ENCODE peak calls at places on chromosome 11, in nine cellular contexts. B is HCT116; E is kidney; K is cardiac muscle cell; Q is uterus; M is adipocyte; C is hepatocyte; V is CD4-positive, CD25-positive, alpha-beta regulatory T cell; O is heart left ventricle. U is an unnamed sample. For H3K4me1, the result is how much of the 10 kb centered on the place peaks cover.

GRCh38 chr11:64000026-64000739 is 13.9 kb downstream of the OTUB1 start:
- DNase-seq in B (no peak), E (peak), K (peak), Q (peak), M (peak), C (peak), V (peak), O (peak), U (no peak)

GRCh38 chr11:120717042-120717441 is 205.5 kb downstream of the GRIK4 start:
- DNase-seq in B (no peak), E (no peak), K (no peak), Q (no peak), M (no peak), C (no peak), V (no peak), O (no peak), U (no peak)

GRCh38 chr11:45282070-45282469 is 4.1 kb downstream of the SYT13 start:
- DNase-seq in B (no peak), E (no peak), K (peak), Q (no peak), M (no peak), C (peak), V (no peak), O (no peak), U (no peak)

GRCh38 chr11:101707477-101707876 is 123.7 kb upstream of the TRPC6 start:
- DNase-seq in B (no peak), E (no peak), K (no peak), Q (no peak), M (peak), C (no peak), V (no peak), O (no peak), U (peak)

GRCh38 chr11:46360878-46361277 is 13.6 kb downstream of the DGKZ start:
- DNase-seq in B (no peak), E (no peak), K (no peak), Q (no peak), M (no peak), C (no peak), V (peak), O (no peak), U (no peak)

GRCh38 chr11:111395081-111395480 is 16.0 kb upstream of the POU2AF1 start:
- DNase-seq in B (no peak), E (no peak), K (no peak), Q (no peak), M (no peak), C (no peak), V (no peak), O (no peak), U (no peak)

GRCh38 chr11:70713988-70714665 is 315.8 kb downstream of the CTTN start:
- DNase-seq in B (no peak), E (peak), K (peak), Q (no peak), M (no peak), C (no peak), V (no peak), O (no peak), U (no peak)

GRCh38 chr11:38138972-38139371 is 1540.9 kb upstream of the RAG2 start:
- DNase-seq in B (no peak), E (no peak), K (no peak), Q (no peak), M (no peak), C (no peak), V (no peak), O (no peak), U (no peak)

GRCh38 chr11:28089378-28089777 is 18.6 kb downstream of the KIF18A start:
- DNase-seq in B (no peak), E (no peak), K (no peak), Q (no peak), M (no peak), C (no peak), V (no peak), O (no peak), U (no peak)

GRCh38 chr11:110939471-110939870 is 227.2 kb upstream of the ARHGAP20 start:
- DNase-seq in B (no peak), E (no peak), K (no peak), Q (no peak), M (peak), C (no peak), V (no peak), O (no peak), U (no peak)

GRCh38 chr11:66543263-66544107 is 2.4 kb downstream of the ZDHHC24 start:
- DNase-seq in B (no peak), E (peak), K (no peak), Q (peak), M (peak), C (peak), V (peak), O (peak), U (peak)

GRCh38 chr11:68928108-68928429 is 24.4 kb downstream of the IGHMBP2 start:
- DNase-seq in B (no peak), E (no peak), K (no peak), Q (no peak), M (no peak), C (no peak), V (no peak), O (no peak), U (no peak)

GRCh38 chr11:8959546-8960166 is 4.6 kb downstream of the TMEM9B start:
- DNase-seq in B (peak), E (no peak), K (peak), Q (no peak), M (peak), C (peak), V (peak), O (peak), U (peak)

GRCh38 chr11:77100166-77101042 is 2.2 kb upstream of the OMP start:
- DNase-seq in B (no peak), E (peak), K (no peak), Q (no peak), M (no peak), C (no peak), V (no peak), O (no peak), U (no peak)

GRCh38 chr11:66008095-66008467 is 3.7 kb upstream of the CST6 start:
- DNase-seq in B (no peak), E (no peak), K (no peak), Q (no peak), M (no peak), C (no peak), V (no peak), O (no peak), U (no peak)

GRCh38 chr11:17822021-17822781 is 87.6 kb downstream of the KCNC1 start:
- DNase-seq in B (no peak), E (no peak), K (no peak), Q (no peak), M (peak), C (peak), V (no peak), O (no peak), U (no peak)

GRCh38 chr11:31974737-31975136 is 116.1 kb upstream of the RCN1 start:
- DNase-seq in B (peak), E (no peak), K (no peak), Q (no peak), M (peak), C (no peak), V (no peak), O (no peak), U (no peak)

GRCh38 chr11:44622721-44623258 is 57.3 kb downstream of the CD82 start:
- DNase-seq in B (no peak), E (no peak), K (no peak), Q (peak), M (no peak), C (peak), V (no peak), O (no peak), U (peak)

GRCh38 chr11:116787786-116788486 is at the start of gene ZPR1:
- DNase-seq in B (peak), E (peak), K (peak), Q (peak), M (peak), C (peak), V (peak), O (peak), U (peak)

GRCh38 chr11:94597896-94598295 is 30.7 kb downstream of the PIWIL4 start:
- DNase-seq in B (no peak), E (no peak), K (no peak), Q (no peak), M (peak), C (no peak), V (no peak), O (no peak), U (no peak)

GRCh38 chr11:57904369-57904768 is 119.3 kb upstream of the OR9Q1 start:
- DNase-seq in B (no peak), E (no peak), K (no peak), Q (no peak), M (no peak), C (no peak), V (no peak), O (no peak), U (no peak)
- H3K4me3 ChIP-seq in B (no peak), E (peak), K (no peak), Q (no peak), M (no peak), C (no peak), V (no peak), O (no peak), U (no peak)

GRCh38 chr11:72739240-72740059 is 12.8 kb downstream of the ARAP1 start:
- DNase-seq in B (no peak), E (peak), K (no peak), Q (no peak), M (no peak), C (no peak), V (no peak), O (no peak), U (no peak)
- H3K4me1 ChIP-seq in B (half or more), E (under half), K (half or more), Q (under half), M (under half), C (under half), V (half or more), O (under half), U (under half)

DNA sequence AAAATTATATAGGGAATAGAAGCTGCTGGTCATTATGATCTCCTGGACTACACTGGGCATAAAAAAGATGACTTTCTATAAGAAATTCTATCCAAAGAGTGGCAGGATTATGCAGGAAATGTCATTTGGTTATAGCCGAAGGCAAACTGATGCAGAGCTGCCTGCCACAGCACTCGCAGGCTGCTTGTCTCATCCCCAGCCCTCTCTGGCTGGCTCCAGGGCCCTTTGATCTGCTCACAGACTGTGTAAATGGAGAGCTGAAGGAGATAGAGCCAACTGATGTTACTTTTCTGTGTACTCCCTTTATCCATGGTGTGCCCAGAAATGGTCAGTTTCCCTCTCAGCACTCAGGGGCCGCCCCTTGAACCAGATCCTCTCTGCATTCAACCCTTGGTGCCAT is 27.6 kb downstream of the TEAD1 start:
- DNase-seq in B (no peak), E (no peak), K (no peak), Q (no peak), M (no peak), C (no peak), V (no peak), O (no peak), U (no peak)
- H3K4me3 ChIP-seq in B (no peak), E (no peak), K (no peak), Q (no peak), M (no peak), C (no peak), V (no peak), O (no peak), U (no peak)

DNA sequence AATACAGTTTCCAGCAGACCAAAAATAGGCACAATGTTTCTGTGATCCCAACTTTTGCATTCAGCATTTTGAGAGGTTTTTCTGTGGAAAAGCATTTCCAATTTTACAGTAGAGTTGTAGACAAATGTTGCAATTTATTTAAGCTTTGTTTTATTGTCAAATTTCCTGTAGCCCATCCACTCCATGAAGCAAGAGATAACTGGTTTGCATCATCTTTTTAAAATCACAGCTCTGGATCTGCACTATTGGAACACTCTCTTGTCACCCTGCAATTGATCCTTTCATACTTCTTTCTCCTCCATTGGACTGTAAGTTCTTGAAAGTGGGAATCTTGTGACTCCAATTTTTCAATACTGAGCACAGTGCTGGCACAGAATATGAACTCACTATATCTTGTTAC is 86.0 kb downstream of the MAML2 start:
- DNase-seq in B (no peak), E (no peak), K (no peak), Q (no peak), M (peak), C (no peak), V (no peak), O (no peak), U (no peak)
- H3K4me1 ChIP-seq in B (under half), E (under half), K (under half), Q (under half), M (half or more), C (under half), V (half or more), O (under half), U (under half)

DNA sequence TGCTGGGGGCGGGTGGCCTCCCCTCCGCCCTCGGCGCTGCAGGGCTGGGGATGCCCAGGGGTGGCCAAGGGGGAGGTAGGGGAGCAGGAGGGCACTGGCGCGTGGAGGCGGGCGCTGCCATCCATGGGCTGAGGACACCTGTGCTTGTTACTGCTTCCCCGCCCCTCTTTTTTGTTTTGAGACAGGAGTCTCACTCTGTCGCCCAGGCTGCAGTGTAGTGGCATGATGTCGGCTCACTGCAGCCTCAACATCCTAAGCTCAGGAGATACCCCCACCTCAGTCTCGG is 683 bp upstream of the FADS3 start:
- DNase-seq in B (no peak), E (no peak), K (no peak), Q (no peak), M (no peak), C (no peak), V (no peak), O (no peak), U (no peak)
- H3K4me3 ChIP-seq in B (peak), E (peak), K (peak), Q (peak), M (peak), C (peak), V (no peak), O (peak), U (peak)

GRCh38 chr11:61264371-61264770 is 23.4 kb downstream of the PGA5 start:
- DNase-seq in B (no peak), E (no peak), K (no peak), Q (no peak), M (no peak), C (no peak), V (no peak), O (no peak), U (no peak)
- H3K4me1 ChIP-seq in B (under half), E (under half), K (under half), Q (under half), M (under half), C (under half), V (under half), O (under half), U (under half)

GRCh38 chr11:117986981-117987495 is 844 bp downstream of the IL10RA start:
- DNase-seq in B (no peak), E (no peak), K (no peak), Q (no peak), M (no peak), C (no peak), V (peak), O (no peak), U (no peak)

GRCh38 chr11:117992620-117993019 is 6.4 kb downstream of the IL10RA start:
- DNase-seq in B (no peak), E (no peak), K (no peak), Q (no peak), M (no peak), C (no peak), V (no peak), O (no peak), U (no peak)

GRCh38 chr11:117985953-117986887 is at the start of gene IL10RA:
- DNase-seq in B (peak), E (peak), K (peak), Q (peak), M (peak), C (peak), V (peak), O (peak), U (peak)

GRCh38 chr11:117992136-117992535 is 5.9 kb downstream of the IL10RA start:
- DNase-seq in B (no peak), E (no peak), K (no peak), Q (no peak), M (no peak), C (no peak), V (no peak), O (no peak), U (no peak)

DNA sequence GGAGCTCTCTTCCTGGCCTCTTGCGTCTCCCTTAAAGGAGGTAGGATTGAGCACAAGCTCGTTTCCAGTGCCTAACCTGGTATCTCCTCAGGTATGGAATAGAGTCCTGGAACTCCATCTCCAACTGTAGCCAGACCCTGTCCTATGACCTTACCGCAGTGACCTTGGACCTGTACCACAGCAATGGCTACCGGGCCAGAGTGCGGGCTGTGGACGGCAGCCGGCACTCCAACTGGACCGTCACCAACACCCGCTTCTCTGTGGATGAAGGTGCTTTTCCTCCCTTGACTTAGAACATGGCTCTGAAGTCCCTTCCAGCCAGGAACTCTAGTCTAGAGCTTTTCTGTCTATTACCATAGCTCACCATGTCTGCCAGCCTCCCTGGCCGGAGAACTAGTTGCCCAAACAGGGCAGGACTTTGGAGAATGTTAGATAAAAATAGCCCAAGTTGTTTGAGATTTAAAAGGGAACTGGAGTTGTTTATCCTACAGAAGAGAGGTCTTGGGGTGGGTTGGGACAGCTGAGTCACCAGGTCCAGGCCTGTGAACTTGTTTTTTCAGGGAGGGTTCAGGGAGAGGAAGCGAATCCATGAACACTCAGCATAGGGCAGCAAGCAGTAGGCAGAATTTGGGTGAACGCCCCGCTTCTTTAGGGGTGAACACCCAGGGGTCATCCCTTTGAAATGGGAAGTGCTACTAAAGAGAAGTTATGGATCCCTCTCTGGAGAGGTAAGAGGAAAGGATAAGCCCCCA is 3.3 kb downstream of the IL10RA start:
- DNase-seq in B (no peak), E (no peak), K (no peak), Q (no peak), M (no peak), C (no peak), V (peak), O (no peak), U (no peak)
- H3K4me3 ChIP-seq in B (no peak), E (no peak), K (no peak), Q (no peak), M (no peak), C (no peak), V (peak), O (no peak), U (no peak)

GRCh38 chr11:19729141-19729540 is 16.5 kb downstream of the NAV2 start:
- DNase-seq in B (no peak), E (no peak), K (no peak), Q (no peak), M (no peak), C (no peak), V (no peak), O (no peak), U (no peak)
- H3K4me1 ChIP-seq in B (under half), E (under half), K (under half), Q (under half), M (under half), C (under half), V (under half), O (under half), U (under half)

GRCh38 chr11:3835100-3835485 is 5.7 kb downstream of the RHOG start:
- DNase-seq in B (no peak), E (no peak), K (no peak), Q (no peak), M (no peak), C (peak), V (no peak), O (no peak), U (no peak)

GRCh38 chr11:3837793-3838192 is 3.0 kb downstream of the RHOG start:
- DNase-seq in B (no peak), E (no peak), K (no peak), Q (peak), M (peak), C (no peak), V (no peak), O (peak), U (no peak)

GRCh38 chr11:3835752-3836151 is 5.0 kb downstream of the RHOG start:
- DNase-seq in B (no peak), E (no peak), K (no peak), Q (no peak), M (no peak), C (no peak), V (no peak), O (no peak), U (no peak)

GRCh38 chr11:3838504-3838903 is 2.3 kb downstream of the RHOG start:
- DNase-seq in B (no peak), E (no peak), K (no peak), Q (no peak), M (no peak), C (no peak), V (no peak), O (no peak), U (no peak)

GRCh38 chr11:3836903-3837302 is 3.9 kb downstream of the RHOG start:
- DNase-seq in B (no peak), E (peak), K (no peak), Q (no peak), M (no peak), C (no peak), V (peak), O (peak), U (no peak)
- H3K4me3 ChIP-seq in B (no peak), E (no peak), K (no peak), Q (no peak), M (no peak), C (no peak), V (peak), O (no peak), U (no peak)

U was measured in HAP-1.